ENCODE peak calls at places on chromosomes 5 and 9, in four cellular contexts. M is neuronal stem cell, R is HCT116, F is astrocyte. G is an unnamed sample. For H3K4me1 and H3K27me3, the result is how much of the 10 kb centered on the place peaks cover.

GRCh38 chr5:40227927-40228326 is 451.8 kb upstream of the PTGER4 start:
- DNase-seq in M (no peak), R (no peak), F (no peak), G (no peak)

GRCh38 chr9:95595780-95596179 is 79.0 kb upstream of the PTCH1 start:
- DNase-seq in M (no peak), R (no peak), F (no peak), G (no peak)

GRCh38 chr9:130276121-130276520 is 10.6 kb downstream of the HMCN2 start:
- DNase-seq in M (no peak), R (no peak), F (peak), G (no peak)

GRCh38 chr5:133907075-133907474 is 61.4 kb downstream of the C5orf15 start:
- DNase-seq in M (no peak), R (no peak), F (no peak), G (no peak)

GRCh38 chr9:72951520-72952393 is 1.1 kb downstream of the ALDH1A1 start:
- DNase-seq in M (no peak), R (no peak), F (no peak), G (peak)

GRCh38 chr9:121950441-121950840 is 142.7 kb downstream of the TTLL11 start:
- DNase-seq in M (no peak), R (no peak), F (no peak), G (no peak)

GRCh38 chr5:102663771-102664530 is 91.2 kb upstream of the PAM start:
- DNase-seq in M (no peak), R (no peak), F (peak), G (no peak)

GRCh38 chr9:133949486-133950061 is 42.5 kb downstream of the VAV2 start:
- DNase-seq in M (no peak), R (no peak), F (no peak), G (no peak)

GRCh38 chr5:98721231-98721928 is 52.1 kb upstream of the RGMB start:
- DNase-seq in M (no peak), R (no peak), F (peak), G (no peak)

GRCh38 chr9:108088916-108089315 is 599.3 kb upstream of the KLF4 start:
- DNase-seq in M (no peak), R (no peak), F (no peak), G (no peak)

GRCh38 chr9:89175739-89176360 is 2.8 kb downstream of the SHC3 start:
- DNase-seq in M (no peak), R (no peak), F (peak), G (no peak)

GRCh38 chr9:115328228-115328627 is 210.3 kb upstream of the TNC start:
- DNase-seq in M (no peak), R (no peak), F (peak), G (no peak)

GRCh38 chr5:156414381-156414780 is 87.4 kb downstream of the SGCD start:
- DNase-seq in M (no peak), R (no peak), F (peak), G (no peak)

GRCh38 chr9:93683331-93684134 is 107.1 kb downstream of the PHF2 start:
- DNase-seq in M (no peak), R (no peak), F (no peak), G (peak)

GRCh38 chr9:131707677-131708612 is 31.9 kb downstream of the RAPGEF1 start:
- DNase-seq in M (no peak), R (no peak), F (peak), G (no peak)

GRCh38 chr9:11871832-11872231 is 821.4 kb upstream of the TYRP1 start:
- DNase-seq in M (no peak), R (no peak), F (no peak), G (no peak)

GRCh38 chr5:143318833-143319232 is 84.7 kb downstream of the NR3C1 start:
- DNase-seq in M (no peak), R (no peak), F (no peak), G (no peak)

GRCh38 chr9:116499986-116500871 is 186.9 kb upstream of the TRIM32 start:
- DNase-seq in M (no peak), R (peak), F (peak), G (no peak)
- H3K4me1 ChIP-seq in M (under half), R (under half), F (under half), G (under half)

GRCh38 chr5:172747471-172747870 is 23.5 kb downstream of the DUSP1 start:
- DNase-seq in M (no peak), R (no peak), F (no peak), G (no peak)

GRCh38 chr5:172746725-172747124 is 24.3 kb downstream of the DUSP1 start:
- DNase-seq in M (no peak), R (no peak), F (no peak), G (no peak)

GRCh38 chr5:172744106-172745104 is 26.6 kb downstream of the DUSP1 start:
- DNase-seq in M (no peak), R (no peak), F (no peak), G (peak)

GRCh38 chr5:172745836-172746235 is 25.2 kb downstream of the DUSP1 start:
- DNase-seq in M (no peak), R (no peak), F (no peak), G (no peak)

DNA sequence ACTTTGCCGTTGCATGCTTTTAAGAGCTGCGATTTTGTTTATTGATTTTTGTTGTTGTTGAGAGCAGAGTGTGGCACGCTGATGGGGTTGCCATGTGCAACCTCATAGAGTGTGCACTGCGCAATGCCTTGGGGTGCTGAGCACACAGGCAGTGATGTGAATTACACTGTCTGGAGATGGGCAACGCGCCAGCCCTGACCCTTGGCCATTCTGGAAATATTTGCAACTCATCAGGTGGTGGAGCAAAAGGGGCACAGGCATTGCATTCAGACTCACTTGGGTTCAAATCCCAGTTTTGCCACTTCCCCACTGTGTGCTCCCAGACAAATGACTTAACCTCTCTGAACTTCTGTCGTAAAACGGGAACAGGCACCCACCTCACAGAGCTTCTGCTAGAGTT is 25.6 kb downstream of the DUSP1 start:
- DNase-seq in M (no peak), R (no peak), F (no peak), G (no peak)
- H3K27me3 ChIP-seq in M (under half), R (under half), F (under half), G (under half)

GRCh38 chr5:141780240-141780951 is 97.8 kb downstream of the PCDH1 start:
- DNase-seq in M (no peak), R (no peak), F (no peak), G (no peak)

GRCh38 chr5:141782991-141783598 is 95.1 kb downstream of the PCDH1 start:
- DNase-seq in M (no peak), R (no peak), F (peak), G (no peak)

GRCh38 chr5:141781910-141782309 is 96.3 kb downstream of the PCDH1 start:
- DNase-seq in M (no peak), R (no peak), F (no peak), G (no peak)

GRCh38 chr5:141779642-141780041 is 97.6 kb upstream of the ARAP3 start:
- DNase-seq in M (no peak), R (no peak), F (peak), G (no peak)

GRCh38 chr5:141780952-141781730 is 97.1 kb downstream of the PCDH1 start:
- DNase-seq in M (no peak), R (no peak), F (no peak), G (no peak)
- H3K9ac ChIP-seq in M (no peak), R (no peak), F (no peak), G (no peak)

DNA sequence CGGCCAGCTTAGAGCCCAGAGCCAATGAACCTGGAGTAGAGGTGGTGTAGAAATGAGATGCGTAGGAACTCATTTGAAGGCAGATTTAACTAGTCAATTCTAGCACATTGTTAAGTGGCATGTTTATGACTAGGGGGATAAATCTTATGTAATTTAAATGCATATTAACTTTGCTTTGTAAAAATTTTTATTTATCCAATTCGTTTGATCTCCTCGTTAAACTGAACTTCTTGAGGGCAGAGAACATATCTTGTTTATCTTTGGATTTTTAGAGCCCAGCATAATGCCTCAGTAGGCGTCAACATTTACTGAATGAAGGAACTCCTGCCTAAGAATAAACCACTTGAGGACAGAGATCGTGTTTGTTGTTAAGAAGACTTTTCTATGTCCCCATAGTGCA is 41.1 kb upstream of the ACOT12 start:
- DNase-seq in M (no peak), R (no peak), F (no peak), G (no peak)
- H3K4me1 ChIP-seq in M (under half), R (under half), F (under half), G (under half)

GRCh38 chr5:77632526-77633268 is 5.8 kb downstream of the OTP start:
- DNase-seq in M (no peak), R (no peak), F (no peak), G (no peak)
- H3K27me3 ChIP-seq in M (half or more), R (under half), F (half or more), G (half or more)

G was measured in colonic mucosa.